ENCODE peak calls at places on chromosomes 16 and 17, in ten cellular contexts. D is mucosa of gallbladder; B is CD4-positive, alpha-beta T cell; K is naive thymus-derived CD8-positive, alpha-beta T cell; H is HFFc6; I is KBM-7; E is AG09319; G is RWPE1; R is Right ventricle myocardium inferior; N is NCI-H226. Y is an unnamed sample.

GRCh38 chr17:50185724-50186545 is 15.5 kb downstream of the COL1A1 start:
- DNase-seq in D (no peak), B (no peak), K (no peak), H (no peak), I (no peak), E (no peak), G (no peak), R (no peak), N (no peak), Y (no peak)

GRCh38 chr17:44878627-44879221 is 20.5 kb downstream of the EFTUD2 start:
- DNase-seq in D (peak; percentile 36), B (no peak), K (no peak), H (peak; percentile 34), I (peak; percentile 48), E (no peak), G (peak; percentile 54), R (no peak), N (no peak), Y (no peak)

GRCh38 chr16:10744370-10745030 is 858 bp downstream of the NUBP1 start:
- DNase-seq in D (no peak), B (no peak), K (no peak), H (peak; percentile 51), I (no peak), E (no peak), G (no peak), R (no peak), N (no peak), Y (no peak)

GRCh38 chr16:57563487-57563750 is 21.0 kb downstream of the ADGRG5 start:
- DNase-seq in D (no peak), B (no peak), K (no peak), H (no peak), I (no peak), E (no peak), G (no peak), R (no peak), N (no peak), Y (no peak)

GRCh38 chr16:83187404-83187803 is 560.6 kb downstream of the CDH13 start:
- DNase-seq in D (no peak), B (no peak), K (no peak), H (peak; percentile 57), I (no peak), E (peak; percentile 10), G (peak; percentile 57), R (no peak), N (peak; percentile 12), Y (no peak)

GRCh38 chr16:74984194-74984669 is 691 bp downstream of the WDR59 start:
- DNase-seq in D (no peak), B (no peak), K (no peak), H (peak; percentile 1), I (peak; percentile 34), E (no peak), G (peak; percentile 4), R (no peak), N (no peak), Y (no peak)

GRCh38 chr16:57892447-57893096 is 78.4 kb downstream of the CNGB1 start:
- DNase-seq in D (peak; percentile 40), B (no peak), K (no peak), H (no peak), I (peak; percentile 20), E (no peak), G (no peak), R (peak; percentile 77), N (no peak), Y (no peak)

GRCh38 chr16:89141884-89142267 is 29.7 kb upstream of the CDH15 start:
- DNase-seq in D (no peak), B (no peak), K (no peak), H (no peak), I (no peak), E (no peak), G (no peak), R (peak; percentile 44), N (no peak), Y (no peak)

GRCh38 chr16:17591655-17592405 is 121.1 kb upstream of the XYLT1 start:
- DNase-seq in D (no peak), B (no peak), K (no peak), H (no peak), I (no peak), E (no peak), G (no peak), R (no peak), N (no peak), Y (peak; percentile 19)

GRCh38 chr17:16287563-16288027 is 65.7 kb downstream of the CENPV start:
- DNase-seq in D (no peak), B (no peak), K (no peak), H (peak; percentile 75), I (peak; percentile 91), E (peak; percentile 53), G (no peak), R (no peak), N (peak; percentile 86), Y (no peak)

GRCh38 chr17:63647065-63647725 is 25.0 kb downstream of the MAP3K3 start:
- DNase-seq in D (no peak), B (no peak), K (no peak), H (peak; percentile 50), I (no peak), E (no peak), G (no peak), R (no peak), N (peak; percentile 76), Y (no peak)

GRCh38 chr16:89883346-89884040 is 10.1 kb downstream of the TCF25 start:
- DNase-seq in D (no peak), B (no peak), K (no peak), H (no peak), I (no peak), E (no peak), G (no peak), R (peak; percentile 43), N (no peak), Y (no peak)

GRCh38 chr17:3964203-3965122 is at the start of gene ATP2A3:
- DNase-seq in D (peak; percentile 38), B (peak; percentile 62), K (peak; percentile 68), H (no peak), I (peak; percentile 56), E (no peak), G (no peak), R (peak; percentile 78), N (no peak), Y (no peak)

GRCh38 chr16:13999895-14000425 is 71.2 kb upstream of the MRTFB start:
- DNase-seq in D (no peak), B (no peak), K (no peak), H (no peak), I (no peak), E (no peak), G (no peak), R (no peak), N (no peak), Y (no peak)

GRCh38 chr17:60501589-60501988 is 24.5 kb downstream of the APPBP2 start:
- DNase-seq in D (no peak), B (no peak), K (no peak), H (no peak), I (no peak), E (no peak), G (no peak), R (no peak), N (no peak), Y (no peak)